ENCODE peak calls at places on chromosome 22, in seven cellular contexts. I is fibroblast of mammary gland, D is ovary, N is cardiac fibroblast, H is ascending aorta, X is AG10803, R is epithelial cell of esophagus. E is an unnamed sample.

GRCh38 chr22:29382575-29383328 is 5.6 kb downstream of the AP1B1 start:
- DNase-seq in I (no peak), D (no peak), N (no peak), H (peak; percentile 7), X (no peak), R (no peak), E (no peak)

GRCh38 chr22:44648821-44649566 is 53.0 kb upstream of the PRR5 start:
- DNase-seq in I (peak; percentile 90), D (peak; percentile 71), N (peak; percentile 80), H (no peak), X (peak; percentile 99), R (peak; percentile 90), E (no peak)

GRCh38 chr22:27754247-27754887 is 47.2 kb downstream of the MN1 start:
- DNase-seq in I (no peak), D (peak; percentile 53), N (peak; percentile 42), H (no peak), X (peak; percentile 45), R (peak; percentile 96), E (peak; percentile 26)

GRCh38 chr22:35476341-35476740 is 64.3 kb upstream of the RASD2 start:
- DNase-seq in I (no peak), D (no peak), N (no peak), H (no peak), X (no peak), R (no peak), E (peak; percentile 38)

GRCh38 chr22:44605486-44605885 is 96.5 kb upstream of the PRR5 start:
- DNase-seq in I (no peak), D (no peak), N (no peak), H (no peak), X (no peak), R (no peak), E (no peak)

GRCh38 chr22:19396561-19396933 is 35.0 kb downstream of the HIRA start:
- DNase-seq in I (no peak), D (no peak), N (no peak), H (no peak), X (no peak), R (no peak), E (no peak)

GRCh38 chr22:33380789-33381530 is 322.8 kb upstream of the SYN3 start:
- DNase-seq in I (peak; percentile 87), D (no peak), N (peak; percentile 65), H (no peak), X (peak; percentile 92), R (peak; percentile 1), E (peak; percentile 74)

GRCh38 chr22:35930933-35931332 is 97.7 kb downstream of the RBFOX2 start:
- DNase-seq in I (peak; percentile 86), D (no peak), N (peak; percentile 90), H (no peak), X (peak; percentile 81), R (peak; percentile 46), E (peak; percentile 73)

GRCh38 chr22:35345808-35346505 is 34.9 kb upstream of the HMOX1 start:
- DNase-seq in I (no peak), D (no peak), N (no peak), H (no peak), X (no peak), R (no peak), E (no peak)

GRCh38 chr22:37088108-37088605 is 21.4 kb downstream of the TMPRSS6 start:
- DNase-seq in I (peak; percentile 21), D (no peak), N (no peak), H (no peak), X (peak; percentile 3), R (peak; percentile 60), E (no peak)

GRCh38 chr22:28249402-28249801 is 330.3 kb upstream of the PITPNB start:
- DNase-seq in I (no peak), D (no peak), N (no peak), H (no peak), X (peak; percentile 15), R (no peak), E (no peak)

GRCh38 chr22:24434472-24435322 is 7.3 kb downstream of the ADORA2A start:
- DNase-seq in I (no peak), D (no peak), N (peak; percentile 64), H (no peak), X (no peak), R (no peak), E (no peak)

GRCh38 chr22:27299181-27300085 is 502.1 kb downstream of the MN1 start:
- DNase-seq in I (no peak), D (peak; percentile 45), N (no peak), H (peak; percentile 35), X (no peak), R (no peak), E (peak; percentile 26)

GRCh38 chr22:36860821-36861659 is at the start of gene NCF4:
- DNase-seq in I (no peak), D (no peak), N (no peak), H (peak; percentile 83), X (no peak), R (no peak), E (no peak)

GRCh38 chr22:31179345-31179744 is 19.4 kb downstream of the RNF185 start:
- DNase-seq in I (peak; percentile 32), D (no peak), N (no peak), H (no peak), X (peak; percentile 76), R (peak; percentile 91), E (peak; percentile 19)

GRCh38 chr22:17057959-17058814 is 26.6 kb upstream of the IL17RA start:
- DNase-seq in I (peak; percentile 77), D (peak; percentile 58), N (peak; percentile 87), H (no peak), X (peak; percentile 83), R (peak; percentile 70), E (peak; percentile 52)

GRCh38 chr22:16783930-16784354 is 41.3 kb downstream of the XKR3 start:
- DNase-seq in I (peak; percentile 24), D (no peak), N (no peak), H (no peak), X (no peak), R (no peak), E (no peak)

GRCh38 chr22:29907753-29908515 is 25.0 kb downstream of the MTMR3 start:
- DNase-seq in I (peak; percentile 95), D (peak; percentile 75), N (peak; percentile 90), H (peak; percentile 74), X (peak; percentile 81), R (peak; percentile 98), E (peak; percentile 97)

GRCh38 chr22:37126882-37127281 is 17.4 kb upstream of the TMPRSS6 start:
- DNase-seq in I (no peak), D (no peak), N (no peak), H (no peak), X (no peak), R (no peak), E (no peak)

GRCh38 chr22:36769541-36769940 is 6.4 kb downstream of the IFT27 start:
- DNase-seq in I (no peak), D (no peak), N (no peak), H (peak; percentile 53), X (no peak), R (no peak), E (no peak)

DNA sequence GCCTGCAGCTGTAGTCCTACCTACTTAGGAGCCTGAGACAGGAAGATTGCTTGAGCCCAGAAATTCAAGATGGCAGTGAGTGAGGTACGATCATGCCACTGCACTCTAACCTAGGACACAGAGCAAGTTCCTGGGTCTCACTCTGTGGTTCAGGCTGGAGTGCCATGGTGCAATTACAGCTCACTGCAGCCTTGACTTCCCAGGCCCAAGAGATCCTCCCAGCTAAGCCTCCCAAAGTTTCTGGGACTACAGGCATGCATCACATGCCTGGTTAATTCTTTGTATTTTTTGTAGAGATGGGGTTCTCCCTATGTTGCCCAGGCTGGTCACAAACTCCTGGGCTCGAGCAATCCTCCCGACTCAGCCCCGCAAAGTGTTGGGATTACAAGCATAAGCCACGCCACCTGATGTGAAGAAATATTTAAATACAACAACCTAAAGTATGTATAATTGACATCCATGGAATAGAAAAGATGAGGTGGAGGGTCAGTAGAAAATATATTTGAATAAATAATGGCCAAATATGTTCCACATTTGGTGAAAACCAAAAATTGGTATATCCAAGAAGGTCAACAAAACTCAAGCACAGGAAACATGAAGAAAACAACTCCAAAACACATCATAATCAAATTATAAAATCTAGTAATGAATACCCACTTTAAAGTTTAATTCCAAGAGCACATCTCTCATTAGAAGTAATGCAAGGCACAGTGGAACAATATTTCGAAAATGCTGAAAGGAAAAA is 47.9 kb upstream of the IGLL5 start:
- DNase-seq in I (no peak), D (no peak), N (no peak), H (no peak), X (no peak), R (no peak), E (no peak)
- H3K4me3 ChIP-seq in I (no peak overlapping the region), D (no peak overlapping the region), N (no peak overlapping the region), H (no peak overlapping the region), X (no peak overlapping the region), R (no peak overlapping the region), E (no peak overlapping the region)

GRCh38 chr22:43592470-43592869 is 180.7 kb downstream of the MPPED1 start:
- DNase-seq in I (no peak), D (no peak), N (peak; percentile 3), H (no peak), X (no peak), R (no peak), E (no peak)
- TF ChIP-seq CTCF in I (no peak), D (no peak), N (no peak), H (no peak), X (peak; percentile 27), R (no peak), E (no peak)

DNA sequence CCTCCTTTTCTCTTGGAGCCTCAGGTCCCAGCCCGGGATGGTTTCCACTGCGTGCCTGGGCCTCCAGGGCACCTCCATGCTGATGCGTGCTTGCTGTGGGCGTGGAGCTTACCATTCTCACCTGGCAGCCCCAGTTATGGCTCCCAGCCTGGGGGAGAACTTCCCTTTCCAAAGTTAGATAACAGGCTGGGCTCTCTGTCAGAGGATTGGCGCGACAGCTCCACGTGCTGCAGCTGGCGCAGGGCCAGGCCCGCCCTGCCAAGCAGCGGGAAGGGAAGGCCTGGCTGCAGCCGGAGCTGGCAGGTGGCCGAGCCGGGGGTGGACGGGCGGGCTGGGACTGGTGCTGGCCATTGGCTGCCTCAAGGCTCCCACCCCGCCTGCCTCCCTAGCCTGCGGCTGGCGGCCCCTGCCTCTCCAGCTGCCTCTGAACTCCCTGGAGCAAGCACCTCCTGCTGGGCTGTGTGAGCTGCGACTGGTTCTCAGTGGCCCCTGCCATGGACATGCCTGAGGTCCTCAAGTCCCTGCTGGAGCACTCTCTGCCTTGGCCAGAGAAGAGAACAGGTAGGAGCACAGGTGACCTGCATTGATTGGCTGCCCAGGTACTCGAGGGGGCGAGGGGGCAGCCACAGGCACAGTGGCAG is 14.6 kb upstream of the TEF start:
- DNase-seq in I (peak; percentile 95), D (peak; percentile 99), N (peak; percentile 99), H (peak; percentile 96), X (peak; percentile 91), R (peak; percentile 95), E (peak; percentile 96)
- H3K4me3 ChIP-seq in I (peak overlapping the region; percentile 9), D (peak overlapping the region; percentile 62), N (peak overlapping the region; percentile 25), H (peak overlapping the region; percentile 57), X (peak overlapping the region; percentile 52), R (peak overlapping the region; percentile 5), E (no peak overlapping the region)

GRCh38 chr22:49289822-49290221 is 537.9 kb downstream of the BRD1 start:
- DNase-seq in I (no peak), D (no peak), N (no peak), H (peak; percentile 48), X (no peak), R (no peak), E (no peak)
- TF ChIP-seq CTCF in I (no peak), D (no peak), N (no peak), H (no peak), X (no peak), R (no peak), E (no peak)

GRCh38 chr22:46867106-46867505 is 104.7 kb downstream of the TBC1D22A start:
- DNase-seq in I (peak; percentile 40), D (no peak), N (no peak), H (no peak), X (no peak), R (no peak), E (no peak)
- H3K4me3 ChIP-seq in I (no peak overlapping the region), D (no peak overlapping the region), N (no peak overlapping the region), H (no peak overlapping the region), X (peak overlapping the region; percentile 16), R (no peak overlapping the region), E (no peak overlapping the region)

E was measured in astrocyte of the spinal cord.